ENCODE peak calls at places on chromosomes 5 and 9, in nine cellular contexts. H is fibroblast of lung, L is left ventricle myocardium inferior, V is dorsolateral prefrontal cortex, G is suprapubic skin, Y is ovary, C is brain microvascular endothelial cell, A is PC-9, U is pancreas. N is an unnamed sample.

GRCh38 chr9:134316444-134317160 is 9.7 kb upstream of the RXRA start:
- DNase-seq in H (peak; percentile 83), Y (peak; percentile 66), C (no peak), U (peak; percentile 59), G (peak; percentile 50), V (no peak), A (no peak), L (peak; percentile 61), N (no peak)

GRCh38 chr5:32504923-32505596 is 60.5 kb upstream of the ZFR start:
- DNase-seq in G (peak; percentile 71), L (peak; percentile 70), C (peak; percentile 81), V (peak; percentile 62), A (no peak), U (no peak), Y (peak; percentile 67), H (peak; percentile 94), N (no peak)

GRCh38 chr9:68997676-68998075 is 16.2 kb downstream of the PRKACG start:
- DNase-seq in H (no peak), G (no peak), V (no peak), U (no peak), L (no peak), C (no peak), Y (no peak), A (no peak), N (no peak)

GRCh38 chr9:13841801-13842462 is 472.0 kb downstream of the NFIB start:
- DNase-seq in G (no peak), H (peak; percentile 28), Y (no peak), U (no peak), L (no peak), C (no peak), V (no peak), A (peak; percentile 36), N (no peak)

GRCh38 chr9:17962747-17963146 is 383.9 kb downstream of the SH3GL2 start:
- DNase-seq in A (no peak), C (no peak), L (peak; percentile 16), H (no peak), Y (peak; percentile 14), V (no peak), U (no peak), G (no peak), N (no peak)

GRCh38 chr9:134407123-134407779 is 81.0 kb downstream of the RXRA start:
- DNase-seq in G (peak; percentile 93), U (peak; percentile 87), V (peak; percentile 92), C (peak; percentile 85), L (peak; percentile 93), Y (peak; percentile 88), A (peak; percentile 89), H (peak; percentile 89), N (peak; percentile 69)

GRCh38 chr5:83000448-83000847 is 76.7 kb downstream of the TMEM167A start:
- DNase-seq in Y (no peak), C (no peak), V (no peak), A (no peak), H (peak; percentile 80), G (no peak), U (no peak), L (no peak), N (no peak)

GRCh38 chr5:149215478-149216042 is 56.1 kb upstream of the AFAP1L1 start:
- DNase-seq in H (peak; percentile 67), Y (no peak), C (peak; percentile 22), A (no peak), V (no peak), L (peak; percentile 44), G (peak; percentile 68), U (no peak), N (no peak)

GRCh38 chr5:16574789-16575785 is 41.7 kb downstream of the RETREG1 start:
- DNase-seq in H (peak; percentile 93), L (peak; percentile 38), C (peak; percentile 77), A (no peak), V (no peak), U (no peak), Y (no peak), G (no peak), N (peak; percentile 44)

GRCh38 chr5:153618857-153619256 is 128.4 kb downstream of the GRIA1 start:
- DNase-seq in V (no peak), C (peak; percentile 22), U (no peak), A (no peak), Y (no peak), L (no peak), H (peak; percentile 67), G (no peak), N (no peak)

GRCh38 chr5:2111569-2112105 is 228.9 kb upstream of the IRX4 start:
- DNase-seq in V (no peak), U (no peak), A (no peak), C (no peak), L (no peak), G (no peak), Y (no peak), H (no peak), N (no peak)

GRCh38 chr9:4929917-4930316 is 55.2 kb upstream of the JAK2 start:
- DNase-seq in A (no peak), C (no peak), G (no peak), U (no peak), V (no peak), Y (no peak), L (no peak), H (peak; percentile 18), N (no peak)

GRCh38 chr5:115386657-115387056 is 90.2 kb upstream of the CCDC112 start:
- DNase-seq in A (no peak), L (no peak), U (no peak), Y (no peak), C (no peak), V (no peak), H (no peak), G (no peak), N (no peak)

GRCh38 chr5:167304834-167305469 is 986.5 kb upstream of the WWC1 start:
- DNase-seq in Y (no peak), G (no peak), H (no peak), V (no peak), C (no peak), L (no peak), A (no peak), U (no peak), N (no peak)

GRCh38 chr5:5822729-5823257 is 400.3 kb downstream of the ICE1 start:
- DNase-seq in L (no peak), G (no peak), A (no peak), U (no peak), V (no peak), H (no peak), Y (no peak), C (no peak), N (no peak)

GRCh38 chr5:2752875-2753435 is 1.5 kb upstream of the IRX2 start:
- DNase-seq in C (no peak), G (no peak), A (no peak), U (no peak), Y (no peak), V (no peak), H (no peak), L (no peak), N (no peak)

GRCh38 chr9:131276107-131276888 is at the start of gene FAM78A:
- DNase-seq in C (no peak), G (no peak), A (no peak), L (peak; percentile 72), Y (no peak), V (no peak), H (peak; percentile 10), U (no peak), N (no peak)
- H3K27ac ChIP-seq in C (peak within 1 kb of the TSS; percentile 19), G (peak within 1 kb of the TSS; percentile 65), A (no peak within 1 kb of the TSS), L (peak within 1 kb of the TSS; percentile 99), Y (no peak within 1 kb of the TSS), V (peak within 1 kb of the TSS; percentile 84), H (no peak within 1 kb of the TSS), U (peak within 1 kb of the TSS; percentile 50), N (no peak within 1 kb of the TSS)

GRCh38 chr9:93097496-93098205 is 1.6 kb downstream of the CARD19 start:
- DNase-seq in L (no peak), V (no peak), G (peak; percentile 71), Y (peak; percentile 25), H (no peak), U (peak; percentile 54), A (no peak), C (no peak), N (no peak)
- H3K27ac ChIP-seq in L (peak overlapping the region; percentile 93), V (peak overlapping the region; percentile 91), G (peak overlapping the region; percentile 97), Y (peak overlapping the region; percentile 79), H (peak overlapping the region; percentile 87), U (peak overlapping the region; percentile 90), A (peak overlapping the region; percentile 67), C (no peak overlapping the region), N (peak overlapping the region; percentile 62)

DNA sequence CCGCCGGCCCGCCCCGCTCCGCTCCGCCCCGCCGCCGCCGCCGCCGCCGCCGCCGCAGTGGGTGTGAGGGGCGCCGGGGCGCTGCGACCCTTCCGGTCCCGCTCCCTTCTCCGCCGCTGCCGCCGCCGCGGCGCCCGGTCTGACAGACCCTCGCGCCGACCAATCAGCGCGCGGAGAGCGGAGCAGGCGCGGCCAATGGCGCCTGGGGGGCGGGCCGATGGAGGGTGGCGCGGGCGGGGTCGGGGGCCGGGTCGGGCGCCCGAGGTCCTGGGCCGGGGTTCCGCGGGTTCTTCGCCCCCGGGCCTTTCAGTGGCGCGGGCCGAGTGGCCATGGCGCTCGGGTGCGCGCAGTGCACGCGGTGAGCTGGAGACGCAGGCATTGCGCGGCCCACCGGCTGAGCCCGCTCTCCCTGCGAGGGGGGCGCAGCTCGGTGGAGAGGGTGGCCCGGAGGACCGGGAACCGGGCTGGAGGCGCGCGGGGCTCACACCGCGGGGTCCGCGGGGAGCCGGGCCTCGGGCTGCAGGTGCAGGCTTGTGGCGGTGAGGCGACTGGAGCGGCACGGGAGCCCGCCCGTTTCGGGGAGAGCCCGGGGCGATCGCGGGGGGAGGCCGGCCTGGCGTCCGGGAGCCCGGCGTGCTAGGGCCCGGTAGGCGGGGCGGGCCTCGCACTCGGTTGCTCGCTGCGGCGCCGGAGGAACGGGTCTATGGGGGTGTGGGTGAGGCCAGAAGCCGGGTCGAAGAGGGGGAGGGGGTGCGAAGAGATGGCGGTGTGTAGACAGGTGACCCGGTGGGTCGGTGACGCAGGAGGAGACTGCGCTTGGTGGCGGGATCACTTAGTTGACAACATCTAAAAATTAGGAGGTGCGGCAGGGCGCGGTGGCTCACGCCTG is at the start of gene MAPK9:
- DNase-seq in G (peak; percentile 86), C (peak; percentile 18), H (peak; percentile 66), Y (peak; percentile 81), A (peak; percentile 60), V (peak; percentile 92), L (peak; percentile 86), U (peak; percentile 95), N (no peak)
- H3K27ac ChIP-seq in G (peak within 1 kb of the TSS; percentile 84), C (peak within 1 kb of the TSS; percentile 28), H (peak within 1 kb of the TSS; percentile 43), Y (peak within 1 kb of the TSS; percentile 79), A (peak within 1 kb of the TSS; percentile 31), V (peak within 1 kb of the TSS; percentile 97), L (peak within 1 kb of the TSS; percentile 98), U (peak within 1 kb of the TSS; percentile 87), N (peak within 1 kb of the TSS; percentile 49)

GRCh38 chr9:109428854-109429253 is 69.3 kb downstream of the PTPN3 start:
- DNase-seq in H (no peak), V (no peak), Y (no peak), C (no peak), U (no peak), G (no peak), A (no peak), L (no peak), N (no peak)

GRCh38 chr9:109430231-109430630 is 67.9 kb downstream of the PTPN3 start:
- DNase-seq in L (no peak), Y (no peak), C (no peak), V (no peak), G (no peak), U (no peak), A (no peak), H (no peak), N (no peak)

GRCh38 chr9:109424618-109425017 is 73.5 kb downstream of the PTPN3 start:
- DNase-seq in H (no peak), U (no peak), L (no peak), V (no peak), A (no peak), G (no peak), Y (no peak), C (no peak), N (no peak)

GRCh38 chr9:109426621-109427402 is 71.3 kb downstream of the PTPN3 start:
- DNase-seq in G (no peak), Y (no peak), A (no peak), V (no peak), C (no peak), U (no peak), L (no peak), H (no peak), N (no peak)

GRCh38 chr9:109427886-109428285 is 70.2 kb downstream of the PTPN3 start:
- DNase-seq in U (no peak), L (no peak), G (no peak), V (no peak), C (no peak), Y (no peak), H (no peak), A (no peak), N (no peak)
- H3K27ac ChIP-seq in U (no peak overlapping the region), L (peak overlapping the region; percentile 81), G (no peak overlapping the region), V (no peak overlapping the region), C (no peak overlapping the region), Y (no peak overlapping the region), H (no peak overlapping the region), A (no peak overlapping the region), N (no peak overlapping the region)